ENCODE peak calls at places on chromosomes 13 and 19, in ten cellular contexts. A, E, G, Q, L, U, N, D, X and V are unnamed samples.

GRCh38 chr13:98065468-98065867 is 77.4 kb upstream of the FARP1 start:
- DNase-seq in U (no peak), Q (no peak), D (no peak), A (no peak), N (no peak), X (no peak), G (no peak), E (no peak), L (no peak), V (no peak)

GRCh38 chr13:73273737-73274136 is 214.9 kb downstream of the KLF5 start:
- DNase-seq in X (peak), D (peak), U (peak), L (peak), G (no peak), Q (no peak), N (no peak), A (no peak), E (peak), V (no peak)

GRCh38 chr13:98556968-98557591 is 19.8 kb downstream of the STK24 start:
- DNase-seq in E (peak), L (no peak), D (peak), X (no peak), G (no peak), Q (no peak), A (no peak), N (no peak), U (peak), V (no peak)

GRCh38 chr13:114313061-114313860 is 1.0 kb upstream of the CHAMP1 start:
- DNase-seq in N (no peak), E (no peak), L (no peak), U (peak), Q (no peak), G (no peak), D (peak), X (no peak), A (peak), V (no peak)

GRCh38 chr13:90839061-90839460 is 508.4 kb upstream of the MIR17HG start:
- DNase-seq in E (peak), U (no peak), N (no peak), X (no peak), L (no peak), Q (no peak), D (no peak), G (peak), A (no peak), V (no peak)

GRCh38 chr13:84121456-84121855 is 239.2 kb upstream of the SLITRK1 start:
- DNase-seq in G (no peak), L (peak), X (peak), A (no peak), E (no peak), N (no peak), Q (no peak), U (no peak), D (no peak), V (no peak)

GRCh38 chr19:40213882-40214570 is 4.2 kb downstream of the TTC9B start:
- DNase-seq in E (no peak), D (no peak), N (no peak), Q (no peak), L (no peak), U (no peak), X (no peak), G (no peak), A (no peak), V (no peak)

GRCh38 chr13:103250071-103250470 is 183.9 kb upstream of the SLC10A2 start:
- DNase-seq in X (no peak), U (no peak), N (no peak), L (no peak), G (no peak), D (no peak), Q (no peak), E (no peak), A (no peak), V (no peak)

GRCh38 chr19:1324792-1325567 is 39.3 kb downstream of the EFNA2 start:
- DNase-seq in G (peak), L (peak), D (peak), X (peak), E (no peak), N (peak), A (peak), Q (no peak), U (peak), V (peak)

GRCh38 chr13:95075506-95075905 is 225.7 kb downstream of the ABCC4 start:
- DNase-seq in U (no peak), L (no peak), G (no peak), Q (no peak), A (no peak), X (no peak), D (no peak), N (no peak), E (no peak), V (no peak)

GRCh38 chr19:17394891-17395415 is 957 bp upstream of the CCDC194 start:
- DNase-seq in N (no peak), A (peak), D (peak), U (peak), X (no peak), E (peak), L (peak), Q (peak), G (peak), V (peak)

GRCh38 chr13:100530645-100531044 is 57.9 kb downstream of the GGACT start:
- DNase-seq in G (no peak), U (peak), N (no peak), D (peak), L (no peak), X (no peak), E (no peak), Q (no peak), A (no peak), V (no peak)

GRCh38 chr19:50333235-50333736 is 4.1 kb upstream of the KCNC3 start:
- DNase-seq in X (peak), N (peak), E (no peak), G (peak), U (peak), A (peak), L (peak), Q (peak), D (peak), V (peak)

GRCh38 chr19:35205733-35206323 is 22.7 kb downstream of the FAM187B start:
- DNase-seq in L (no peak), E (no peak), U (no peak), N (no peak), G (no peak), D (no peak), X (no peak), A (no peak), Q (no peak), V (no peak)

GRCh38 chr19:3359850-3360493 is 6.4 kb upstream of the NFIC start:
- DNase-seq in D (peak), G (no peak), L (peak), Q (no peak), N (no peak), X (no peak), E (no peak), A (no peak), U (no peak), V (no peak)

GRCh38 chr19:44548736-44549135 is 19.3 kb upstream of the CEACAM20 start:
- DNase-seq in E (no peak), X (peak), L (peak), A (no peak), G (no peak), N (no peak), U (peak), Q (no peak), D (peak), V (no peak)

GRCh38 chr13:75368167-75368566 is 113.8 kb downstream of the TBC1D4 start:
- DNase-seq in U (peak), X (peak), A (no peak), G (no peak), E (no peak), Q (no peak), N (peak), L (peak), D (peak), V (no peak)

GRCh38 chr13:32426981-32427851 is 714 bp downstream of the N4BP2L1 start:
- DNase-seq in N (peak), G (peak), E (no peak), Q (peak), L (peak), X (no peak), D (peak), U (peak), A (peak), V (peak)

GRCh38 chr19:31054430-31054829 is 294.8 kb downstream of the TSHZ3 start:
- DNase-seq in L (peak), A (peak), G (peak), N (peak), X (peak), U (peak), Q (no peak), E (no peak), D (peak), V (no peak)

DNA sequence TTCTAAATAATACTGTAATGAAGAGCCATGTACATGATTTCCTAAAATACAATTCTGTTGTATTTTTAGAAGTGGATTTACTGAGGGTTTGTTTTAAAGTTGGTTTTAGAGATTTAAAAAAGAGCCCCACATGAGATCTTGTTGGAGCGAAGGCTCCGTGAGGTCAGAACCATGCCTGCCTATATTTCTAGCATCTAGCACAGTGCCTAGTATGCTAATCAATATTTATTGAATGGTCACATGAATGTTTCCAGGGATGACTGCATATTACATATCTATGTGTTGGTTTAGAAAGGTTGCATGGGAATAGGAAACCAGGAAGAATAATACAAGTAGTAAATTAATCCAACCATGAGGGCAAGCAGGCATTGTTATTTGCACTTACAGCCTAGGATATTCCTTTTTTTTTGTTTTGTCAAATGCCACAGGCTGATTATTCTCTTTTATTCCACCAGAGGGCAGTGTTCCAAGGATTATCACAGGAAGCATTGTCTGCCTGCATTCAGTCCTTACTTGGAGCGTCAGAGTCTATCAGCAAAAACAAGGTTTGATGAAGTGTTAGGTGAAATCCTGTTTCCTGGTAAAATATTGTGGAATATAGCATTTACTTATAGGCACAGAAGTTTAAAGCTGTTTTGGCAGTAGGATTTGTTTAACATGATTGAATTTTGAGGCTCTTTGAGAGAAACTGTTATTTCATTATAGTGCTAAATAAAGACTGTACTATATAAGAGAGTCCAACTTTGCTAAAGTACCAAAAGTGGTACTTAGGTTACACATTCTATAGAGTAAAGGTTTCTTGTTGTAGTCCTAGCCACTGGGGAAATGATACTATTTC is 46.8 kb downstream of the COG3 start:
- DNase-seq in Q (no peak), X (peak), E (peak), N (no peak), L (peak), U (peak), G (peak), A (no peak), D (peak), V (no peak)
- H3K27ac ChIP-seq in Q (no peak), X (peak), E (peak), N (no peak), L (no peak), U (no peak), G (no peak), A (no peak), D (peak), V (no peak)

DNA sequence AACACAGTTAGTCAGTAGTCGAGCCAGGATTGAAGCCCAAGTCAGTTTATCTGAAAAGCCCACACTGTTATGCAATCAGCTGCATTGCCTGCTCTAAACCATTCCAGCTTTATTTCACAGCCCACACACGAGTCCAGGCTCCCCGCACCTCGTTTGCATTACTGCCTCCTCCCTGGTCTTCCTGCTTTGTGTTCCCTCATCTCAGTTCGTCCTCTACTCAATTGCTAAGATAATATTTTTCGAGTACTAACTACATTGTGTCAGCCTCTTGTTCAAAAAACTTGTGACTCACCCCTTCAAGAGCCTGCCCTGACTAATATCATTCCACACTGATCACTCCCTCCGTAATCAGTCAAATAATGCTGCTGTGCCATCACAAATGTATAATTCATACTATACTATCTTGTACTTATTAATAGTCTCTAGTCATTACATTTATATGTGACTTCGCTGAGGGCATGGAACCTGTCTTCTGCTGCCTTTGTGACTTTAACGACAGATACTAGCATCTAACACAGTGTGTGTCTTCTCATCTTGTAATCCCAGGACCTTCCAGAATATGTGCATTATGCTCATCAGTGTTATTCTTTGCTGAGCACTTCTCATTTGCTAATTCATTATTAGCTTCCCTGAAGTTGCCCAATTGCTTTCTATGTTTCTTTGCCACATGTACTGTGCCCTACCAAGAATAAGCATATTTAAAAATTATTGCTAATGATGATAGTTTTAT is 26.2 kb upstream of the WDFY2 start:
- DNase-seq in G (no peak), U (peak), E (peak), Q (no peak), L (peak), X (peak), A (no peak), D (peak), N (no peak), V (no peak)
- H3K4me3 ChIP-seq in G (no peak), U (peak), E (no peak), Q (no peak), L (no peak), X (no peak), A (no peak), D (peak), N (no peak), V (no peak)

DNA sequence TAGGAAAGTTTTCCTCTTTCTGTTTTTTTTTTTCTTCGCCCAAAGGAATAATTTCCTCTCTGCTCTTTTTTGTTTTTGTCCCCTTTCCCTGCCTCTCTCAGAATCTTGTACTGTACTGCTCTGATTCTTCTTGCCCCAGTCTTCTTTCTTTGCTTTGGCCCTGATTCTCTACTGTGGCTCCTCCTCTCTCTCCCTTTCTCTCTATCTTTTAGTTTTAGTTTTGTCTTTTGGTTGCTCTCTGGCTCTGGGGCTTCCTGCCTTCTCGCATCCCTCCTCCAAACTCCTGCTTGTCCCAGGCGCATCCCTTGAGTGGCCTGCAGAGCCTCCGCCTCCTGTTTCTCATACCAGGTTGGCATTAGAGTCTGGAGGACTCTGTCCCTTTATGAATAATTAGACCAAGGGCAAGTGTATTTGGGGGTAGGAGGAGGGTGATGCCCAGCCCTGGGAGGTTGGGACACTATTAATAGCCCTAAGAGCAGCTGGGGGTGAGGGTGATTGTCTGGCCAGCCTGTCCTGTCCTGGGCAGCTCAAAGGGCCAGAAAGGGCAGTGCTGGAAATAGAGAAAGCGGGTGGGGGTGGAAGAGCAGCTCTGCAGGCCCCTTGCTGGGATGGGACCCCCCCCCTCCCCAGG is 39.1 kb downstream of the LYL1 start:
- DNase-seq in D (no peak), Q (no peak), L (no peak), E (no peak), A (no peak), U (no peak), X (no peak), G (no peak), N (peak), V (peak)
- H3K27ac ChIP-seq in D (peak), Q (peak), L (no peak), E (no peak), A (peak), U (no peak), X (no peak), G (no peak), N (peak), V (peak)

GRCh38 chr19:55907286-55907685 is 24.9 kb downstream of the NLRP13 start:
- DNase-seq in E (no peak), X (no peak), G (no peak), L (no peak), U (no peak), A (no peak), D (no peak), Q (no peak), N (no peak), V (no peak)

GRCh38 chr19:55907746-55908145 is 24.4 kb downstream of the NLRP13 start:
- DNase-seq in L (no peak), A (no peak), E (no peak), Q (no peak), G (no peak), D (no peak), X (no peak), U (no peak), N (no peak), V (no peak)

GRCh38 chr19:55912916-55913315 is 19.2 kb downstream of the NLRP13 start:
- DNase-seq in L (no peak), G (no peak), A (no peak), Q (no peak), D (no peak), N (no peak), U (no peak), X (no peak), E (no peak), V (no peak)

GRCh38 chr19:55913643-55914268 is 18.4 kb downstream of the NLRP13 start:
- DNase-seq in A (no peak), E (no peak), Q (no peak), N (no peak), G (no peak), X (no peak), L (no peak), D (no peak), U (no peak), V (no peak)

GRCh38 chr19:55909801-55910200 is 22.3 kb downstream of the NLRP13 start:
- DNase-seq in X (no peak), E (no peak), Q (no peak), D (no peak), N (no peak), A (no peak), U (no peak), G (no peak), L (no peak), V (no peak)
- H3K4me3 ChIP-seq in X (no peak), E (no peak), Q (no peak), D (no peak), N (no peak), A (no peak), U (no peak), G (no peak), L (no peak), V (no peak)

DNA sequence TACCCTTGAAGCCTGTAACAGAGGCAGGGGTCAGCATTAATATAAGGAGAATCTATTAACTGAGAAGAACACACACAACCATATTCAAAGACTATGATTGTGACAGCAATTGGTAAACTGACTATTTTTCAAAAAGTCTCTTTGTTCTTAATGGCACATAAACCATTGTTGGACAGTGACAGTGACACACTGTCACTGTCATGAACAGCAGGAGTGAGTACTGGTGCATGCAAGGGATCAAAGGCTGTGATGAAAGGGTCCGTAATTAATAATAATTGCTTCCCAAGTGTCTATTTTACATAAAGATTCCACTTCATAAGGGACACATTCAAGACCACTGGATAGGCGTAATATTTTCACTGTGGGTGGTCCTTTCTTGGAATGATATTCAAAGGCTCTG is 50.8 kb downstream of the LHFPL6 start:
- DNase-seq in Q (no peak), A (no peak), D (no peak), N (no peak), L (no peak), U (no peak), X (no peak), G (no peak), E (no peak), V (no peak)
- H3K27ac ChIP-seq in Q (no peak), A (no peak), D (no peak), N (no peak), L (no peak), U (no peak), X (no peak), G (no peak), E (no peak), V (no peak)

GRCh38 chr19:10289836-10290438 is at the start of gene ICAM5:
- DNase-seq in G (no peak), E (no peak), U (peak), N (no peak), A (peak), X (no peak), Q (no peak), D (peak), L (peak), V (no peak)

GRCh38 chr19:10290439-10290875 is 705 bp downstream of the ICAM5 start:
- DNase-seq in A (peak), D (peak), L (no peak), U (peak), E (no peak), N (no peak), G (no peak), X (no peak), Q (no peak), V (no peak)

GRCh38 chr19:10286803-10287737 is at the start of gene ICAM4:
- DNase-seq in N (peak), G (no peak), A (peak), E (no peak), Q (peak), L (peak), U (peak), D (peak), X (no peak), V (peak)

GRCh38 chr19:10289167-10289835 is 451 bp upstream of the ICAM5 start:
- DNase-seq in D (peak), A (peak), N (no peak), X (no peak), L (peak), E (no peak), Q (peak), G (no peak), U (peak), V (peak)

DNA sequence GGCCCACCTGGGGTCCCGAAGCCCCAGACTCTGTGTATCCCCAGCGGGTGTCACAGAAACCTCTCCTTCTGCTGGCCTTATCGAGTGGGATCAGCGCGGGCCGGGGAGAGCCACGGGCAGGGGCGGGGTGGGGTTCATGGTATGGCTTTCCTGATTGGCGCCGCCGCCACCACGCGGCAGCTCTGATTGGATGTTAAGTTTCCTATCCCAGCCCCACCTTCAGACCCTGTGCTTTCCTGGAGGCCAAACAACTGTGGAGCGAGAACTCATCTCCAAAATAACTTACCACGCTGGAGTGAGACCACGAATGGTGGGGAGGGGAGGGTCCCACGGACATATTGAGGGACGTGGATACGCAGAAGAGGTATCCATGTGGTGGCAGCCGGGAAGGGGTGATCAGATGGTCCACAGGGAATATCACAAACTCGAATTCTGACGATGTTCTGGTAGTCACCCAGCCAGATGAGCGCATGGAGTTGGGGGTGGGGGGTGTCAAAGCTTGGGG is 1.0 kb upstream of the ICAM5 start:
- DNase-seq in U (peak), E (no peak), A (peak), Q (no peak), N (no peak), D (peak), L (peak), X (no peak), G (peak), V (no peak)
- H3K4me3 ChIP-seq in U (peak), E (peak), A (no peak), Q (no peak), N (peak), D (peak), L (peak), X (peak), G (peak), V (peak)